ENCODE peak calls at places on chromosome 20, in six cellular contexts. One of them, this sample, is unnamed.

GRCh38 chr20:15253431-15253830 is 916.0 kb upstream of the FLRT3 start:
- DNase-seq in HCT116: no peak
- DNase-seq in AG10803: no peak
- DNase-seq in GM12865: no peak
- DNase-seq in thoracic aorta: no peak
- DNase-seq in tibial artery: no peak
- DNase-seq in this sample: no peak

GRCh38 chr20:12925214-12925755 is 83.5 kb upstream of the SPTLC3 start:
- DNase-seq in GM12865: peak
- DNase-seq in thoracic aorta: no peak
- DNase-seq in HCT116: peak
- DNase-seq in tibial artery: no peak
- DNase-seq in AG10803: peak
- DNase-seq in this sample: peak

GRCh38 chr20:16821211-16822089 is 73.3 kb downstream of the OTOR start:
- DNase-seq in thoracic aorta: no peak
- DNase-seq in tibial artery: no peak
- DNase-seq in HCT116: peak
- DNase-seq in GM12865: peak
- DNase-seq in AG10803: peak
- DNase-seq in this sample: no peak

GRCh38 chr20:46257887-46258286 is 50.4 kb downstream of the CDH22 start:
- DNase-seq in thoracic aorta: no peak
- DNase-seq in tibial artery: no peak
- DNase-seq in GM12865: no peak
- DNase-seq in AG10803: no peak
- DNase-seq in HCT116: no peak
- DNase-seq in this sample: no peak

GRCh38 chr20:33657704-33658095 is 4.4 kb upstream of the C20orf144 start:
- DNase-seq in thoracic aorta: no peak
- DNase-seq in AG10803: no peak
- DNase-seq in HCT116: no peak
- DNase-seq in GM12865: no peak
- DNase-seq in tibial artery: peak
- DNase-seq in this sample: no peak

GRCh38 chr20:20409326-20409725 is 41.4 kb downstream of the INSM1 start:
- DNase-seq in AG10803: no peak
- DNase-seq in tibial artery: no peak
- DNase-seq in thoracic aorta: no peak
- DNase-seq in GM12865: no peak
- DNase-seq in HCT116: no peak
- DNase-seq in this sample: no peak

GRCh38 chr20:33828912-33829560 is 17.9 kb downstream of the CHMP4B start:
- DNase-seq in thoracic aorta: no peak
- DNase-seq in AG10803: no peak
- DNase-seq in GM12865: no peak
- DNase-seq in tibial artery: no peak
- DNase-seq in HCT116: no peak
- DNase-seq in this sample: peak

GRCh38 chr20:22288957-22289356 is 295.4 kb downstream of the FOXA2 start:
- DNase-seq in thoracic aorta: no peak
- DNase-seq in HCT116: no peak
- DNase-seq in GM12865: no peak
- DNase-seq in tibial artery: no peak
- DNase-seq in AG10803: no peak
- DNase-seq in this sample: no peak

GRCh38 chr20:34412453-34412852 is 49.4 kb downstream of the ITCH start:
- DNase-seq in HCT116: no peak
- DNase-seq in GM12865: no peak
- DNase-seq in thoracic aorta: no peak
- DNase-seq in AG10803: no peak
- DNase-seq in tibial artery: no peak
- DNase-seq in this sample: no peak

GRCh38 chr20:1357921-1358671 is 29.2 kb upstream of the SDCBP2 start:
- DNase-seq in tibial artery: no peak
- DNase-seq in GM12865: no peak
- DNase-seq in thoracic aorta: no peak
- DNase-seq in HCT116: no peak
- DNase-seq in AG10803: no peak
- DNase-seq in this sample: no peak

GRCh38 chr20:1491891-1492642 is 847 bp upstream of the SIRPB2 start:
- DNase-seq in HCT116: no peak
- DNase-seq in AG10803: no peak
- DNase-seq in thoracic aorta: no peak
- DNase-seq in tibial artery: no peak
- DNase-seq in GM12865: no peak
- DNase-seq in this sample: no peak

GRCh38 chr20:56504373-56505005 is 20.1 kb upstream of the FAM209A start:
- DNase-seq in GM12865: no peak
- DNase-seq in AG10803: no peak
- DNase-seq in HCT116: no peak
- DNase-seq in thoracic aorta: no peak
- DNase-seq in tibial artery: no peak
- DNase-seq in this sample: no peak

GRCh38 chr20:51142448-51142847 is 119.5 kb upstream of the KCNG1 start:
- DNase-seq in GM12865: no peak
- DNase-seq in HCT116: no peak
- DNase-seq in thoracic aorta: no peak
- DNase-seq in tibial artery: no peak
- DNase-seq in AG10803: no peak
- DNase-seq in this sample: no peak

GRCh38 chr20:44594730-44595129 is 12.4 kb downstream of the PKIG start:
- DNase-seq in HCT116: no peak
- DNase-seq in AG10803: peak
- DNase-seq in tibial artery: peak
- DNase-seq in thoracic aorta: no peak
- DNase-seq in GM12865: peak
- DNase-seq in this sample: peak

GRCh38 chr20:51624157-51624731 is 81.7 kb upstream of the NFATC2 start:
- DNase-seq in GM12865: peak
- DNase-seq in tibial artery: no peak
- DNase-seq in thoracic aorta: no peak
- DNase-seq in AG10803: peak
- DNase-seq in HCT116: peak
- DNase-seq in this sample: peak

GRCh38 chr20:18943542-18943941 is 130.0 kb downstream of the SCP2D1 start:
- DNase-seq in AG10803: no peak
- DNase-seq in GM12865: peak
- DNase-seq in tibial artery: peak
- DNase-seq in thoracic aorta: peak
- DNase-seq in HCT116: no peak
- DNase-seq in this sample: no peak

GRCh38 chr20:30816182-30816645 is 441.2 kb upstream of the DEFB115 start:
- DNase-seq in AG10803: peak
- DNase-seq in GM12865: no peak
- DNase-seq in tibial artery: no peak
- DNase-seq in HCT116: no peak
- DNase-seq in thoracic aorta: no peak
- DNase-seq in this sample: no peak

GRCh38 chr20:45500022-45500421 is 15.4 kb downstream of the SPINT3 start:
- DNase-seq in HCT116: no peak
- DNase-seq in GM12865: no peak
- DNase-seq in tibial artery: no peak
- DNase-seq in AG10803: no peak
- DNase-seq in thoracic aorta: no peak
- DNase-seq in this sample: no peak

DNA sequence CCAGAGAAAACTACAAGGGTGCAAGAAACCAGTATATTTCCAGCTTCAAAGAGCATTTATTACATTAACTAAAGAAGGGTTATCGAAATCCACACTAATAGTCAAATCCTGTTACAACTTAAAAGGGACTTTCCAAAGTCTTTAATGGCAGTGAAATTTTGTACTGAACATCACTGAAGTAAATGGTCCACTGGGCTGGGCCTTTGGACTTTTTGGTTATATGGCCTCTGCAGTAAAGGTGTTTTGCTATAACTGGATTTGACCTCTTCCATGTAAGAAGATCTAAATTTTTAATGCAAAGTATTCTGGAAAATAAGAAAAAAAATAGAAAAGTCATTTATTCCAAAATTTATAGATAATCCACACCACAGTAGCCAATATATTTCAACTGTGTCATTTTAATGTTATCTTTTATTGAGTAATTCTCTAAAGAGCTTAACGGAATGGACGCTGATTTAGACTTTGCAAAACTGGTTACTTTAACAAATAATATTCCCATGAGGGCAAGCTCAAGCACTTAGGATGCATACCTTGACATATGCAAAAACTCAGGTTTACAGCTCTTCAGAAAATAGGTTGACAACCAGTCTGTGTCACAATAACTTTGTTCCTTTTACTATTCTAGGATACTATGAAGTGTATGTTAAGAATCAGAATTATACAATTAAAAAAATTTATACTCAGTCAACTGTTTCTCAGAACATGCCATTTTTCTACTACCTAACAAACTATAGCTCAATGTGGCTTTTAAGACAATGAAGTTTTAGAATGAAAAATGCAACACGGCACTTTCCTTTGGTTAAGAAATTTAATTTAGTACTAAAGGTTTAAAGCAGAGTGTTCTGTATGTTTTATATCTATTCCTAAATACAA is 7.0 kb downstream of the RBM39 start:
- DNase-seq in GM12865: no peak
- DNase-seq in thoracic aorta: no peak
- DNase-seq in HCT116: no peak
- DNase-seq in AG10803: no peak
- DNase-seq in tibial artery: no peak
- DNase-seq in this sample: no peak
- H3K4me3 ChIP-seq in GM12865: peak
- H3K4me3 ChIP-seq in thoracic aorta: no peak
- H3K4me3 ChIP-seq in HCT116: no peak
- H3K4me3 ChIP-seq in AG10803: no peak
- H3K4me3 ChIP-seq in tibial artery: no peak
- H3K4me3 ChIP-seq in this sample: no peak

DNA sequence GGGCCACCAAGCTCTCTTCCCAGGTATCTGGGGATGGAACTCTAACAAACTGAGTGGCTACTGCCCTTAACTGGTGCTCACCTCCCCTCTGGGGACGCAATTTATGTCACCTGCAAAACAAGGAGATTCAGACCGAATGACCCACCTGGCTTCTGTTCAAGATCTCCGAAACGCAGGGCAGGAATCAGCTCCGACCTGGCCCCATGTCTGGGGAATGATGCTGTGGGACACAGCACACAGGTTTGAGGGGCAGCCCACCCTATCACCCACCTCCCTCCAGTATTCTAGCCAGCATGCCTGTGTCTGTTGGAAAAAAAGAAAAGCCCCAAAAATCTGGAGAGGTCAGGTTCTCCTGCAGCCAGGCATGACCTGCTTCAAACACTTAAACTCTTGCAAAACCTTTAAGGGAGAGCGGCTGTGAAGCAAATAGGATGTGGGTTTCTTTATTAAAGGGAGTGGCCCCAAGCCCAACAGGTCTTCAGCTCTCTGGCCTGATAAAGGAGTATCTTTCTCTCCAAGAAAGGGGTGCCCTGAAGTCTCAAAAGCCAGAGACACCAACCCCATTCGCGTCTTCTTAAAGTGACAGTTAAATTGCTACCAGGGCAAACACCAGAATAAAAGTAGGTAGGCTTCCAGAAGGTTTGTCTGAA is 6.4 kb downstream of the PREX1 start:
- DNase-seq in tibial artery: no peak
- DNase-seq in HCT116: no peak
- DNase-seq in thoracic aorta: no peak
- DNase-seq in AG10803: no peak
- DNase-seq in GM12865: peak
- DNase-seq in this sample: no peak
- H3K4me3 ChIP-seq in tibial artery: no peak
- H3K4me3 ChIP-seq in HCT116: no peak
- H3K4me3 ChIP-seq in thoracic aorta: no peak
- H3K4me3 ChIP-seq in AG10803: no peak
- H3K4me3 ChIP-seq in GM12865: no peak
- H3K4me3 ChIP-seq in this sample: no peak

DNA sequence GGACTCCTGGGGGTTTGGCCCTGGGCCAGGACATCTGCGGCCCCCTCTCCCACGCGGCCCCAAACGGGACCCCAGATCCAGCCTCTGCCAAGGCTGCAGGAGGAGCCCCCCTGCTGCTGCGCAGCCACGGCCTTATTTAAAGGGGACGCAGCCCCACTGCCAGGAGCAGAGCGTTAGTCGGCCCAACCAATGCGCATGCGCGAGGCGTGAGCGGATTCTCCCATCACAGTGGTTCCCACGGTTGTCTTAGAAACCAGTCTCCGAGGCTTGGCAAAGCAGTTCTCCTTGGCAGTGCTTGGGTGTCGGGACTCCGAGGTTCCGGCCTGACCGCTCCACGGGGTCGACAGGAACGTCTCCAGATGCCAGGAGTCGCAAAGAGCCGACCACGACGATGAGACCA is 288.3 kb upstream of the ZNF337 start:
- DNase-seq in GM12865: no peak
- DNase-seq in HCT116: no peak
- DNase-seq in tibial artery: peak
- DNase-seq in thoracic aorta: no peak
- DNase-seq in AG10803: peak
- DNase-seq in this sample: peak
- H3K4me3 ChIP-seq in GM12865: no peak
- H3K4me3 ChIP-seq in HCT116: no peak
- H3K4me3 ChIP-seq in tibial artery: peak
- H3K4me3 ChIP-seq in thoracic aorta: peak
- H3K4me3 ChIP-seq in AG10803: peak
- H3K4me3 ChIP-seq in this sample: peak

GRCh38 chr20:3710703-3711417 is 1.5 kb downstream of the SIGLEC1 start:
- DNase-seq in GM12865: peak
- DNase-seq in tibial artery: no peak
- DNase-seq in AG10803: peak
- DNase-seq in HCT116: peak
- DNase-seq in thoracic aorta: no peak
- DNase-seq in this sample: peak

GRCh38 chr20:3712279-3712873 is at the start of gene SIGLEC1:
- DNase-seq in HCT116: no peak
- DNase-seq in AG10803: no peak
- DNase-seq in thoracic aorta: no peak
- DNase-seq in GM12865: no peak
- DNase-seq in tibial artery: peak
- DNase-seq in this sample: no peak

GRCh38 chr20:3707508-3707899 is 4.9 kb downstream of the SIGLEC1 start:
- DNase-seq in GM12865: no peak
- DNase-seq in tibial artery: no peak
- DNase-seq in AG10803: no peak
- DNase-seq in thoracic aorta: no peak
- DNase-seq in HCT116: no peak
- DNase-seq in this sample: no peak

GRCh38 chr20:3711418-3712043 is 869 bp downstream of the SIGLEC1 start:
- DNase-seq in thoracic aorta: no peak
- DNase-seq in tibial artery: no peak
- DNase-seq in HCT116: no peak
- DNase-seq in GM12865: no peak
- DNase-seq in AG10803: no peak
- DNase-seq in this sample: no peak

GRCh38 chr20:3710027-3710426 is 2.4 kb downstream of the SIGLEC1 start:
- DNase-seq in tibial artery: no peak
- DNase-seq in GM12865: no peak
- DNase-seq in AG10803: no peak
- DNase-seq in HCT116: no peak
- DNase-seq in thoracic aorta: no peak
- DNase-seq in this sample: no peak
- H3K4me3 ChIP-seq in tibial artery: no peak
- H3K4me3 ChIP-seq in GM12865: no peak
- H3K4me3 ChIP-seq in AG10803: no peak
- H3K4me3 ChIP-seq in HCT116: no peak
- H3K4me3 ChIP-seq in thoracic aorta: no peak
- H3K4me3 ChIP-seq in this sample: no peak